ENCODE peak calls at places on chromosomes 4 and X, in five cellular contexts. One of them, this sample, is unnamed.

GRCh38 chr4:62740296-62740695 is 1540.2 kb downstream of the ADGRL3 start:
- DNase-seq in AG09309: no peak
- DNase-seq in NCI-H69: no peak
- DNase-seq in frontal cortex: no peak
- DNase-seq in SHP77: no peak
- DNase-seq in this sample: no peak

GRCh38 chr4:147289181-147289580 is 191.7 kb upstream of the EDNRA start:
- DNase-seq in AG09309: no peak
- DNase-seq in NCI-H69: no peak
- DNase-seq in frontal cortex: no peak
- DNase-seq in SHP77: no peak
- DNase-seq in this sample: no peak

GRCh38 chr4:80202190-80202711 is 4.9 kb downstream of the PRDM8 start:
- DNase-seq in AG09309: no peak
- DNase-seq in NCI-H69: no peak
- DNase-seq in frontal cortex: peak; percentile 78
- DNase-seq in SHP77: peak; percentile 34
- DNase-seq in this sample: peak; percentile 83

GRCh38 chr4:112898357-112899141 is 150.9 kb upstream of the ANK2 start:
- DNase-seq in AG09309: no peak
- DNase-seq in NCI-H69: peak; percentile 19
- DNase-seq in frontal cortex: no peak
- DNase-seq in SHP77: no peak
- DNase-seq in this sample: no peak

GRCh38 chr4:55729306-55730142 is 90.1 kb upstream of the EXOC1L start:
- DNase-seq in AG09309: no peak
- DNase-seq in NCI-H69: no peak
- DNase-seq in frontal cortex: no peak
- DNase-seq in SHP77: no peak
- DNase-seq in this sample: no peak

GRCh38 chrX:154775611-154776349 is 13.1 kb downstream of the DKC1 start:
- DNase-seq in AG09309: no peak
- DNase-seq in NCI-H69: peak; percentile 40
- DNase-seq in frontal cortex: no peak
- DNase-seq in SHP77: no peak
- DNase-seq in this sample: no peak

GRCh38 chrX:121886557-121886956 is 839.1 kb downstream of the GLUD2 start:
- DNase-seq in AG09309: no peak
- DNase-seq in NCI-H69: no peak
- DNase-seq in frontal cortex: no peak
- DNase-seq in SHP77: no peak
- DNase-seq in this sample: no peak

GRCh38 chrX:152817082-152817744 is 13.3 kb downstream of the CETN2 start:
- DNase-seq in AG09309: no peak
- DNase-seq in NCI-H69: peak; percentile 17
- DNase-seq in frontal cortex: no peak
- DNase-seq in SHP77: peak; percentile 21
- DNase-seq in this sample: peak; percentile 2

GRCh38 chrX:150157291-150157690 is 205.8 kb upstream of the MAMLD1 start:
- DNase-seq in AG09309: no peak
- DNase-seq in NCI-H69: no peak
- DNase-seq in frontal cortex: no peak
- DNase-seq in SHP77: no peak
- DNase-seq in this sample: no peak

GRCh38 chrX:85493821-85494220 is 114.4 kb upstream of the POF1B start:
- DNase-seq in AG09309: no peak
- DNase-seq in NCI-H69: no peak
- DNase-seq in frontal cortex: no peak
- DNase-seq in SHP77: no peak
- DNase-seq in this sample: no peak

GRCh38 chr4:123452585-123452984 is 56.0 kb downstream of the SPRY1 start:
- DNase-seq in AG09309: peak; percentile 42
- DNase-seq in NCI-H69: peak; percentile 24
- DNase-seq in frontal cortex: no peak
- DNase-seq in SHP77: peak; percentile 42
- DNase-seq in this sample: no peak